ENCODE peak calls at places on chromosomes 12 and 14, in seven cellular contexts. V is A549, L is SJSA1, J is lung, Q is tibial artery, N is DND-41, S is mammary epithelial cell. I is an unnamed sample.

GRCh38 chr12:53828598-53828997 is 76.8 kb upstream of the CISTR start:
- DNase-seq in V (no peak), L (no peak), J (no peak), Q (no peak), N (no peak), S (peak), I (no peak)

GRCh38 chr12:6364037-6364360 is 11.4 kb downstream of the SCNN1A start:
- DNase-seq in V (no peak), L (no peak), J (no peak), Q (no peak), N (no peak), S (no peak), I (no peak)

GRCh38 chr12:49260165-49260564 is 4.7 kb upstream of the TUBA1C start:
- DNase-seq in V (no peak), L (no peak), J (no peak), Q (no peak), N (no peak), S (peak), I (no peak)

GRCh38 chr12:2891240-2892053 is 756 bp downstream of the TULP3 start:
- DNase-seq in V (peak), L (peak), J (peak), Q (peak), N (peak), S (peak), I (no peak)

GRCh38 chr14:84857571-84857970 is 672.4 kb upstream of the FLRT2 start:
- DNase-seq in V (no peak), L (no peak), J (no peak), Q (no peak), N (no peak), S (peak), I (no peak)

GRCh38 chr12:23949212-23950010 is at the start of gene SOX5:
- DNase-seq in V (no peak), L (no peak), J (peak), Q (peak), N (no peak), S (no peak), I (no peak)

GRCh38 chr12:131282292-131283080 is 328.8 kb downstream of the ADGRD1 start:
- DNase-seq in V (no peak), L (peak), J (no peak), Q (peak), N (no peak), S (no peak), I (no peak)

GRCh38 chr14:77023001-77023996 is 5.2 kb downstream of the IRF2BPL start:
- DNase-seq in V (no peak), L (no peak), J (no peak), Q (no peak), N (no peak), S (peak), I (no peak)

GRCh38 chr12:27589419-27589818 is 65.4 kb downstream of the PPFIBP1 start:
- DNase-seq in V (no peak), L (no peak), J (no peak), Q (no peak), N (no peak), S (peak), I (no peak)

GRCh38 chr14:72401632-72402428 is 469.6 kb downstream of the RGS6 start:
- DNase-seq in V (no peak), L (no peak), J (no peak), Q (no peak), N (peak), S (no peak), I (peak)

GRCh38 chr12:64544371-64544770 is 65.9 kb upstream of the RASSF3 start:
- DNase-seq in V (no peak), L (no peak), J (no peak), Q (no peak), N (no peak), S (no peak), I (no peak)

GRCh38 chr12:79614730-79615129 is 76.0 kb downstream of the PAWR start:
- DNase-seq in V (no peak), L (no peak), J (no peak), Q (no peak), N (no peak), S (no peak), I (no peak)

GRCh38 chr14:77470192-77470870 is 12.4 kb downstream of the AHSA1 start:
- DNase-seq in V (no peak), L (no peak), J (no peak), Q (no peak), N (no peak), S (no peak), I (no peak)

GRCh38 chr14:85583311-85583710 is 53.4 kb downstream of the FLRT2 start:
- DNase-seq in V (no peak), L (no peak), J (no peak), Q (no peak), N (no peak), S (no peak), I (no peak)

GRCh38 chr14:44960146-44960545 is 1.6 kb downstream of the KLHL28 start:
- DNase-seq in V (no peak), L (no peak), J (no peak), Q (no peak), N (no peak), S (peak), I (no peak)

GRCh38 chr12:49902399-49903350 is 1.0 kb downstream of the FAIM2 start:
- DNase-seq in V (no peak), L (no peak), J (no peak), Q (no peak), N (no peak), S (no peak), I (no peak)

GRCh38 chr12:11943919-11944318 is 126.8 kb upstream of the BCL2L14 start:
- DNase-seq in V (no peak), L (no peak), J (no peak), Q (no peak), N (no peak), S (no peak), I (peak)

GRCh38 chr12:5369298-5369697 is 62.6 kb upstream of the NTF3 start:
- DNase-seq in V (no peak), L (no peak), J (no peak), Q (no peak), N (no peak), S (no peak), I (no peak)

GRCh38 chr12:109757671-109758265 is 44.1 kb downstream of the FAM222A start:
- DNase-seq in V (no peak), L (peak), J (no peak), Q (peak), N (no peak), S (no peak), I (no peak)

GRCh38 chr12:64229796-64230195 is 7.7 kb upstream of the KICS2 start:
- DNase-seq in V (no peak), L (no peak), J (no peak), Q (no peak), N (no peak), S (no peak), I (no peak)

GRCh38 chr12:68203460-68203875 is 22.1 kb downstream of the IL26 start:
- DNase-seq in V (no peak), L (no peak), J (no peak), Q (no peak), N (no peak), S (no peak), I (no peak)
- H3K27ac ChIP-seq in V (no peak), L (no peak), J (no peak), Q (no peak), N (no peak), S (no peak), I (no peak)

DNA sequence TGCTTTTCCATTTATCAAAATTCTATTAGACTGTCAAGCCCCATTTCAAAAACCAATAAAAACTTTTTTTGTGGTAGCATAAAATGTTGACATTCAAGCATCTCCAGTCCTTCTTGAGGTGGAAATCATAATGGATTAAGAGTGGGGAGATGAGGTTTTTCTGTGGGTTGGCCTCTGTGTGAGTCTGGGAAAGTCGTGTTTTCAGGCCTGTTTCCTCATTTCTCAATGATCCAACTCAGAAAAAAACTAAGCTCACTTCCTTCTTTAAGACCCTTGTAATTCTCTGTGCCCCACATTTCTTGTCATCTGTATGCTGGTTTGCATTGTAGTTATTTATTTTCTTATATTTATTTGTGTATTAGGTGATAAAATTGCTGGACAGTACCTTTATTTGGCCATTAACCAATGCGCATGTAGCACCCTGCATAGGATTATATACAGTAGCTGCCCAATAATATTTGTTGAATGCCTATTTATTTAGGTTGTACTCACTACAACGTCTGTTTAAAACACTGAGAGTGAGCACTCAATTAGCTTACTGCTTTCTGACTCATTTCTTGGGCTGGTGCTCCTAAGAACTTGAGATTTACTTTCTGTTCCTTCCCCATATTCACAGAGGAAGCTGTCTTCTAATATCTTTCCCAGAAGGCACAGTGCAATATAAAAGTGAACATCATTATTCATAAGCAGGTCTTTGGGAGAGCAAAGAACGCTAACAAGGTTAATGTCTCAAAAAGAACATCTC is 121.9 kb downstream of the DNAI7 start:
- DNase-seq in V (no peak), L (no peak), J (no peak), Q (no peak), N (no peak), S (no peak), I (no peak)
- H3K27ac ChIP-seq in V (no peak), L (no peak), J (no peak), Q (no peak), N (no peak), S (no peak), I (no peak)

DNA sequence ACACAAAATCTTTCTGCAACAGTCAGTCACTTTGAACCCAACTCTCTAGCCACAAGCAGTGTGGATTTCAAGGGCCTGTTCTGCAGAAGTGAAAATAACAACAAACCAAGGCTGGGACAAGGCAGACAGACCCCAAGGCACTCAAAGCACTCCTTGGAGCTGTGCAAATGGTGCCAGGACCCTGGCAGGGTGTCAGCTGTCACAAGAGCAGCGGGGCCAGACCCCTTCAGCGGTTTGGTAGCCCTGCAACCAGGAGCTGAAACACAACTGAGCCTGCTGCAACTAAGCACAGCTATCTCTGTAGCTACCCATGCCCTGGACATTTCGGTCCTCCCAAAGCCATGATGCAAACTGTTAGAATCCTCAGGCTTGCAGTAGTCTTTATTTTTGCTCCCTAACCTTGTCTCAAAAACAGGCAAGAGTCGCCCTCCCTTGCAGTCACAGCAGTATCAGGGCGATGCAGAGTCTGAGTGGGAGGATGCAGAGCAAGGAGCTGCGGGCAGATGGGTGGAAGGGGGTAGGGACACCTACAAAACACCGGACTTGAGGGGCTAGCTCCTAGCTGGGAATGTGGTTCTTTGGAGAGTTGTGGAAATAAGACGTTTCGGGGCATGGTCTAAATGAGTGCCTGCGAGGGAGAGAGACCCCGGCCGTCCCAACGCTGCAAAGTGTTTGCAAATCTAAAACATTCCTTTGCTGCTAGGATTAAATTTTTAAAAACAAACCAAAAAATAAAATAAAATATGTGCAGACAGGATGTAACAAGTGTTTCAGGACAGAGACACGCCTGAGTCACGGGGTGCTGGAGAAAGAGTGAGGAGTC is 1.1 kb downstream of the NUAK1 start:
- DNase-seq in V (no peak), L (no peak), J (no peak), Q (no peak), N (no peak), S (no peak), I (no peak)
- H3K27ac ChIP-seq in V (peak), L (peak), J (peak), Q (peak), N (no peak), S (peak), I (peak)

DNA sequence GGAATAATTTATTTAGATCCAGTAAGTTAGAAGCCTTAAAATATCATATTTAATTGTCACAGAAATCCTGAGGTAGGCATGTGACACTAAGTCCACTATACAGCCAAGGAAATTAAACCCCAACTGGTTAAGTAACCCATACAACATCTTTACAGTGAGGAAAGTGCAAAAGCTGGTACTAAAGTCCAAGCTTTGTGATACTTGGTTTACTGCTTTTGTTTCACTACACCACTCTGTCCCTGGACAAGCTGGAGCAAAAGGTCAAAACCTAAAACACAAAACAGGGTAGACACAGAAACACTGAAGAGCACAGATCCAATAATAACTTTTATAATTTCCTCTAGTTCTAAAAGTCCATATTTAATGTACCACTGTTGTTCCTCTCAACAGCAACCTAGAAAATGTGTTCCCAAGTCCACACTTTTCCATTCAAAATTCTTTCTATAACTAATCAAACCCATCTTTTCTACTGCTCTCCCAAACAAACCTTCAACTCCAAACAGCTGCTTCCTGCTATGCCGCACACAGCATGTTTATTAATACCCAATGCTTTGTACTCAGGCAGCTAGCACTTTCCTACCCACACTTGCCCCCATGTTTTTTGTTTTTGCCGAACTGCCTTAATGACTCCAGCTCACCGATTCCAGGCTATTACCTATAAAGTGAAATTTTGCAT is 90.9 kb downstream of the MED13L start:
- DNase-seq in V (no peak), L (no peak), J (no peak), Q (no peak), N (no peak), S (no peak), I (no peak)
- H3K27ac ChIP-seq in V (no peak), L (no peak), J (no peak), Q (no peak), N (no peak), S (no peak), I (no peak)

GRCh38 chr14:102859911-102860310 is 62.6 kb upstream of the AMN start:
- DNase-seq in V (no peak), L (no peak), J (no peak), Q (no peak), N (no peak), S (no peak), I (no peak)

GRCh38 chr14:102862154-102862772 is 60.2 kb upstream of the AMN start:
- DNase-seq in V (no peak), L (no peak), J (no peak), Q (no peak), N (no peak), S (no peak), I (no peak)

GRCh38 chr14:102867826-102868580 is 54.5 kb upstream of the AMN start:
- DNase-seq in V (no peak), L (no peak), J (no peak), Q (no peak), N (no peak), S (no peak), I (no peak)

GRCh38 chr14:102866982-102867761 is 55.3 kb upstream of the AMN start:
- DNase-seq in V (no peak), L (no peak), J (no peak), Q (no peak), N (no peak), S (no peak), I (no peak)

GRCh38 chr14:102863381-102863780 is 59.1 kb upstream of the AMN start:
- DNase-seq in V (no peak), L (no peak), J (no peak), Q (no peak), N (no peak), S (no peak), I (no peak)
- H3K27ac ChIP-seq in V (no peak), L (no peak), J (no peak), Q (no peak), N (no peak), S (no peak), I (no peak)

I was measured in esophagus muscularis mucosa.